ENCODE peak calls at places on chromosomes 3 and 15, in seven cellular contexts. One of them, this sample, is unnamed.

GRCh38 chr15:100785181-100786138 is 94.2 kb upstream of the ALDH1A3 start:
- DNase-seq in transverse colon: no peak
- DNase-seq in colonic mucosa: peak
- DNase-seq in breast epithelium: peak
- DNase-seq in fibroblast of pulmonary artery: no peak
- DNase-seq in sigmoid colon: peak
- DNase-seq in esophagus muscularis mucosa: peak
- DNase-seq in this sample: no peak

GRCh38 chr3:76651784-76652183 is 388.1 kb upstream of the ROBO2 start:
- DNase-seq in fibroblast of pulmonary artery: no peak
- DNase-seq in colonic mucosa: no peak
- DNase-seq in breast epithelium: no peak
- DNase-seq in sigmoid colon: no peak
- DNase-seq in esophagus muscularis mucosa: no peak
- DNase-seq in transverse colon: no peak
- DNase-seq in this sample: peak

GRCh38 chr3:156285626-156286025 is 165.2 kb downstream of the KCNAB1 start:
- DNase-seq in esophagus muscularis mucosa: no peak
- DNase-seq in breast epithelium: no peak
- DNase-seq in sigmoid colon: no peak
- DNase-seq in fibroblast of pulmonary artery: no peak
- DNase-seq in transverse colon: no peak
- DNase-seq in colonic mucosa: no peak
- DNase-seq in this sample: no peak

GRCh38 chr3:165545059-165545458 is 292.2 kb downstream of the BCHE start:
- DNase-seq in sigmoid colon: no peak
- DNase-seq in breast epithelium: no peak
- DNase-seq in transverse colon: no peak
- DNase-seq in fibroblast of pulmonary artery: no peak
- DNase-seq in colonic mucosa: no peak
- DNase-seq in esophagus muscularis mucosa: no peak
- DNase-seq in this sample: no peak

GRCh38 chr15:65612616-65612946 is 1.6 kb upstream of the INTS14 start:
- DNase-seq in fibroblast of pulmonary artery: no peak
- DNase-seq in colonic mucosa: no peak
- DNase-seq in sigmoid colon: no peak
- DNase-seq in breast epithelium: no peak
- DNase-seq in transverse colon: no peak
- DNase-seq in esophagus muscularis mucosa: no peak
- DNase-seq in this sample: no peak

GRCh38 chr3:184423567-184423966 is 43.7 kb downstream of the CHRD start:
- DNase-seq in colonic mucosa: no peak
- DNase-seq in fibroblast of pulmonary artery: no peak
- DNase-seq in esophagus muscularis mucosa: no peak
- DNase-seq in sigmoid colon: no peak
- DNase-seq in transverse colon: no peak
- DNase-seq in breast epithelium: no peak
- DNase-seq in this sample: no peak

GRCh38 chr15:96629501-96629900 is 299.0 kb downstream of the NR2F2 start:
- DNase-seq in colonic mucosa: peak
- DNase-seq in breast epithelium: no peak
- DNase-seq in esophagus muscularis mucosa: no peak
- DNase-seq in transverse colon: peak
- DNase-seq in sigmoid colon: peak
- DNase-seq in fibroblast of pulmonary artery: peak
- DNase-seq in this sample: no peak

GRCh38 chr3:141795719-141796435 is 32.7 kb downstream of the GRK7 start:
- DNase-seq in sigmoid colon: peak
- DNase-seq in esophagus muscularis mucosa: no peak
- DNase-seq in transverse colon: peak
- DNase-seq in colonic mucosa: peak
- DNase-seq in fibroblast of pulmonary artery: peak
- DNase-seq in breast epithelium: no peak
- DNase-seq in this sample: no peak

GRCh38 chr3:159775372-159775961 is 213.2 kb upstream of the IL12A start:
- DNase-seq in colonic mucosa: no peak
- DNase-seq in breast epithelium: peak
- DNase-seq in transverse colon: peak
- DNase-seq in sigmoid colon: peak
- DNase-seq in esophagus muscularis mucosa: no peak
- DNase-seq in fibroblast of pulmonary artery: peak
- DNase-seq in this sample: peak

GRCh38 chr15:66946578-66947164 is 118.7 kb upstream of the SMAD3 start:
- DNase-seq in fibroblast of pulmonary artery: peak
- DNase-seq in breast epithelium: peak
- DNase-seq in esophagus muscularis mucosa: no peak
- DNase-seq in sigmoid colon: peak
- DNase-seq in colonic mucosa: peak
- DNase-seq in transverse colon: peak
- DNase-seq in this sample: peak

GRCh38 chr15:34851007-34851406 is 55.7 kb upstream of the ACTC1 start:
- DNase-seq in esophagus muscularis mucosa: no peak
- DNase-seq in transverse colon: no peak
- DNase-seq in colonic mucosa: no peak
- DNase-seq in fibroblast of pulmonary artery: no peak
- DNase-seq in breast epithelium: no peak
- DNase-seq in sigmoid colon: no peak
- DNase-seq in this sample: no peak

GRCh38 chr3:95048564-95048963 is 985.7 kb downstream of the NSUN3 start:
- DNase-seq in breast epithelium: no peak
- DNase-seq in colonic mucosa: no peak
- DNase-seq in sigmoid colon: no peak
- DNase-seq in transverse colon: no peak
- DNase-seq in fibroblast of pulmonary artery: no peak
- DNase-seq in esophagus muscularis mucosa: no peak
- DNase-seq in this sample: no peak

GRCh38 chr3:138963161-138963560 is 16.1 kb downstream of the FOXL2NB start:
- DNase-seq in transverse colon: no peak
- DNase-seq in sigmoid colon: no peak
- DNase-seq in colonic mucosa: no peak
- DNase-seq in breast epithelium: no peak
- DNase-seq in fibroblast of pulmonary artery: no peak
- DNase-seq in esophagus muscularis mucosa: no peak
- DNase-seq in this sample: no peak

GRCh38 chr3:94101860-94102259 is 39.0 kb downstream of the NSUN3 start:
- DNase-seq in fibroblast of pulmonary artery: peak
- DNase-seq in sigmoid colon: no peak
- DNase-seq in breast epithelium: no peak
- DNase-seq in colonic mucosa: no peak
- DNase-seq in transverse colon: no peak
- DNase-seq in esophagus muscularis mucosa: no peak
- DNase-seq in this sample: peak

GRCh38 chr3:113291572-113291971 is 80.2 kb downstream of the BOC start:
- DNase-seq in fibroblast of pulmonary artery: no peak
- DNase-seq in breast epithelium: no peak
- DNase-seq in esophagus muscularis mucosa: peak
- DNase-seq in sigmoid colon: no peak
- DNase-seq in transverse colon: no peak
- DNase-seq in colonic mucosa: no peak
- DNase-seq in this sample: no peak

GRCh38 chr3:73351423-73352071 is 273.2 kb downstream of the PDZRN3 start:
- DNase-seq in fibroblast of pulmonary artery: no peak
- DNase-seq in transverse colon: no peak
- DNase-seq in colonic mucosa: no peak
- DNase-seq in breast epithelium: no peak
- DNase-seq in sigmoid colon: no peak
- DNase-seq in esophagus muscularis mucosa: no peak
- DNase-seq in this sample: no peak

GRCh38 chr3:127998596-127998995 is 53.6 kb upstream of the SEC61A1 start:
- DNase-seq in colonic mucosa: no peak
- DNase-seq in fibroblast of pulmonary artery: no peak
- DNase-seq in sigmoid colon: no peak
- DNase-seq in breast epithelium: no peak
- DNase-seq in esophagus muscularis mucosa: no peak
- DNase-seq in transverse colon: no peak
- DNase-seq in this sample: no peak

GRCh38 chr15:64731012-64731806 is 44.2 kb downstream of the RBPMS2 start:
- DNase-seq in fibroblast of pulmonary artery: peak
- DNase-seq in esophagus muscularis mucosa: no peak
- DNase-seq in colonic mucosa: peak
- DNase-seq in breast epithelium: peak
- DNase-seq in transverse colon: peak
- DNase-seq in sigmoid colon: peak
- DNase-seq in this sample: peak

GRCh38 chr15:29089731-29090616 is 179.6 kb downstream of the NSMCE3 start:
- DNase-seq in sigmoid colon: peak
- DNase-seq in fibroblast of pulmonary artery: peak
- DNase-seq in colonic mucosa: no peak
- DNase-seq in esophagus muscularis mucosa: no peak
- DNase-seq in breast epithelium: no peak
- DNase-seq in transverse colon: no peak
- DNase-seq in this sample: peak
- TF ChIP-seq CTCF in sigmoid colon: no peak
- TF ChIP-seq CTCF in fibroblast of pulmonary artery: peak
- TF ChIP-seq CTCF in colonic mucosa: no peak
- TF ChIP-seq CTCF in esophagus muscularis mucosa: no peak
- TF ChIP-seq CTCF in breast epithelium: no peak
- TF ChIP-seq CTCF in transverse colon: no peak
- TF ChIP-seq CTCF in this sample: peak

GRCh38 chr3:42159706-42160472 is 68.7 kb downstream of the TRAK1 start:
- DNase-seq in transverse colon: peak
- DNase-seq in fibroblast of pulmonary artery: no peak
- DNase-seq in colonic mucosa: peak
- DNase-seq in sigmoid colon: peak
- DNase-seq in breast epithelium: peak
- DNase-seq in esophagus muscularis mucosa: no peak
- DNase-seq in this sample: peak
- H3K4me3 ChIP-seq in transverse colon: no peak
- H3K4me3 ChIP-seq in fibroblast of pulmonary artery: no peak
- H3K4me3 ChIP-seq in colonic mucosa: peak
- H3K4me3 ChIP-seq in sigmoid colon: no peak
- H3K4me3 ChIP-seq in breast epithelium: peak
- H3K4me3 ChIP-seq in esophagus muscularis mucosa: peak
- H3K4me3 ChIP-seq in this sample: peak

GRCh38 chr3:171387047-171387446 is 73.2 kb downstream of the TNIK start:
- DNase-seq in transverse colon: no peak
- DNase-seq in esophagus muscularis mucosa: no peak
- DNase-seq in sigmoid colon: no peak
- DNase-seq in colonic mucosa: no peak
- DNase-seq in fibroblast of pulmonary artery: no peak
- DNase-seq in breast epithelium: no peak
- DNase-seq in this sample: no peak
- TF ChIP-seq CTCF in transverse colon: no peak
- TF ChIP-seq CTCF in esophagus muscularis mucosa: no peak
- TF ChIP-seq CTCF in sigmoid colon: no peak
- TF ChIP-seq CTCF in colonic mucosa: no peak
- TF ChIP-seq CTCF in fibroblast of pulmonary artery: no peak
- TF ChIP-seq CTCF in breast epithelium: no peak
- TF ChIP-seq CTCF in this sample: no peak

GRCh38 chr3:167885277-167885676 is 149.8 kb downstream of the SERPINI1 start:
- DNase-seq in transverse colon: no peak
- DNase-seq in colonic mucosa: no peak
- DNase-seq in esophagus muscularis mucosa: no peak
- DNase-seq in sigmoid colon: no peak
- DNase-seq in fibroblast of pulmonary artery: no peak
- DNase-seq in breast epithelium: no peak
- DNase-seq in this sample: no peak

GRCh38 chr3:167883452-167883851 is 147.9 kb downstream of the SERPINI1 start:
- DNase-seq in sigmoid colon: no peak
- DNase-seq in transverse colon: no peak
- DNase-seq in esophagus muscularis mucosa: no peak
- DNase-seq in colonic mucosa: no peak
- DNase-seq in fibroblast of pulmonary artery: no peak
- DNase-seq in breast epithelium: no peak
- DNase-seq in this sample: no peak

GRCh38 chr3:167882057-167882667 is 146.6 kb downstream of the SERPINI1 start:
- DNase-seq in sigmoid colon: no peak
- DNase-seq in transverse colon: no peak
- DNase-seq in colonic mucosa: no peak
- DNase-seq in fibroblast of pulmonary artery: peak
- DNase-seq in esophagus muscularis mucosa: no peak
- DNase-seq in breast epithelium: no peak
- DNase-seq in this sample: peak

GRCh38 chr3:167886690-167887089 is 151.2 kb downstream of the SERPINI1 start:
- DNase-seq in sigmoid colon: no peak
- DNase-seq in breast epithelium: no peak
- DNase-seq in transverse colon: no peak
- DNase-seq in fibroblast of pulmonary artery: no peak
- DNase-seq in colonic mucosa: no peak
- DNase-seq in esophagus muscularis mucosa: no peak
- DNase-seq in this sample: no peak

GRCh38 chr3:167884481-167884880 is 149.0 kb downstream of the SERPINI1 start:
- DNase-seq in fibroblast of pulmonary artery: no peak
- DNase-seq in colonic mucosa: no peak
- DNase-seq in transverse colon: no peak
- DNase-seq in sigmoid colon: no peak
- DNase-seq in breast epithelium: no peak
- DNase-seq in esophagus muscularis mucosa: no peak
- DNase-seq in this sample: no peak
- H3K4me3 ChIP-seq in fibroblast of pulmonary artery: no peak
- H3K4me3 ChIP-seq in colonic mucosa: no peak
- H3K4me3 ChIP-seq in transverse colon: no peak
- H3K4me3 ChIP-seq in sigmoid colon: no peak
- H3K4me3 ChIP-seq in breast epithelium: no peak
- H3K4me3 ChIP-seq in esophagus muscularis mucosa: no peak
- H3K4me3 ChIP-seq in this sample: no peak

GRCh38 chr15:39165026-39165706 is 415.7 kb upstream of the THBS1 start:
- DNase-seq in esophagus muscularis mucosa: no peak
- DNase-seq in fibroblast of pulmonary artery: peak
- DNase-seq in sigmoid colon: no peak
- DNase-seq in colonic mucosa: no peak
- DNase-seq in breast epithelium: no peak
- DNase-seq in transverse colon: no peak
- DNase-seq in this sample: peak
- TF ChIP-seq CTCF in esophagus muscularis mucosa: no peak
- TF ChIP-seq CTCF in fibroblast of pulmonary artery: no peak
- TF ChIP-seq CTCF in sigmoid colon: no peak
- TF ChIP-seq CTCF in colonic mucosa: no peak
- TF ChIP-seq CTCF in breast epithelium: no peak
- TF ChIP-seq CTCF in transverse colon: no peak
- TF ChIP-seq CTCF in this sample: no peak

DNA sequence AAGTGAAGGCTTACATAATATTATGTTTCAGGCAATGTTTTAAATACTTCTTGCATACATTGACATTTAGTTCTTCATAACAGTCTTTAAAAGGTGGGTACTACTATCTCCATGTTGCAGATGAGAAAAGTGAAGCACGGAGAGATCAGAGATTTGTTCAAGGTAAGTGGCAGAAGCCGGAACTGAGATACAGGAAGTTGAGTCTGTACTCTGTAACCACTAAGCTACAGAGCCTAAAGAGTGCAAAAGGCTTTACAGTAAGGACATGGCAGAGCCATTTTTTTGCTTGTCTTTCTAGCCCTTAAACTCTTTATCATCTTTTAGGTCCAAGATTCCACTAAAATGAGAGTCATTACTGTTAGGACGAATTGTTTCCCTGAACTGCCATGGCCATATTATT is 186.5 kb upstream of the PEX5L start:
- DNase-seq in colonic mucosa: no peak
- DNase-seq in sigmoid colon: no peak
- DNase-seq in esophagus muscularis mucosa: no peak
- DNase-seq in transverse colon: no peak
- DNase-seq in fibroblast of pulmonary artery: no peak
- DNase-seq in breast epithelium: no peak
- DNase-seq in this sample: no peak
- H3K4me3 ChIP-seq in colonic mucosa: no peak
- H3K4me3 ChIP-seq in sigmoid colon: no peak
- H3K4me3 ChIP-seq in esophagus muscularis mucosa: no peak
- H3K4me3 ChIP-seq in transverse colon: no peak
- H3K4me3 ChIP-seq in fibroblast of pulmonary artery: no peak
- H3K4me3 ChIP-seq in breast epithelium: no peak
- H3K4me3 ChIP-seq in this sample: no peak

GRCh38 chr15:51982013-51982769 is 10.6 kb upstream of the LEO1 start:
- DNase-seq in colonic mucosa: peak
- DNase-seq in esophagus muscularis mucosa: no peak
- DNase-seq in breast epithelium: no peak
- DNase-seq in sigmoid colon: no peak
- DNase-seq in transverse colon: no peak
- DNase-seq in fibroblast of pulmonary artery: peak
- DNase-seq in this sample: peak
- TF ChIP-seq CTCF in colonic mucosa: peak
- TF ChIP-seq CTCF in esophagus muscularis mucosa: no peak
- TF ChIP-seq CTCF in breast epithelium: no peak
- TF ChIP-seq CTCF in sigmoid colon: peak
- TF ChIP-seq CTCF in transverse colon: peak
- TF ChIP-seq CTCF in fibroblast of pulmonary artery: peak
- TF ChIP-seq CTCF in this sample: peak